ENCODE peak calls at places on chromosomes 4 and X, in nine cellular contexts. U is fibroblast of pulmonary artery; S is activated CD4-positive, alpha-beta T cell treated with anti-CD3 and anti-CD28 coated beads, Interleukin-2, amount 50 U/mL, for 4 hours; M is endothelial cell; T is substantia nigra; Z is NCI-H1092; E is T-helper 2 cell; H is stimulated activated CD4-positive, alpha-beta T cell treated with anti-CD3 and anti-CD28 coated beads, Interleukin-1b, Interleukin-23, amount 100 ng/mL, for 1 hour; I is HFFc6. K is an unnamed sample.

GRCh38 chr4:144709793-144710525 is 64.0 kb downstream of the HHIP start:
- DNase-seq in M (no peak), S (no peak), E (no peak), T (peak), H (no peak), Z (no peak), I (peak), U (peak), K (no peak)

GRCh38 chrX:40975951-40976350 is 109.3 kb upstream of the USP9X start:
- DNase-seq in E (no peak), U (no peak), H (no peak), I (no peak), S (no peak), Z (no peak), M (no peak), T (no peak), K (no peak)

GRCh38 chr4:23934915-23935314 is 45.1 kb upstream of the PPARGC1A start:
- DNase-seq in H (no peak), E (no peak), M (no peak), T (no peak), Z (no peak), I (no peak), S (no peak), U (peak), K (peak)

GRCh38 chr4:2907706-2908293 is 55.4 kb downstream of the NOP14 start:
- DNase-seq in M (no peak), H (no peak), T (no peak), E (no peak), S (no peak), I (no peak), Z (no peak), U (no peak), K (no peak)

GRCh38 chr4:7811536-7812190 is 128.0 kb downstream of the AFAP1 start:
- DNase-seq in E (no peak), H (no peak), M (no peak), I (no peak), T (no peak), S (no peak), U (peak), Z (no peak), K (peak)

GRCh38 chrX:7132335-7133035 is 15.0 kb upstream of the STS start:
- DNase-seq in Z (no peak), H (no peak), U (peak), S (no peak), E (no peak), T (peak), M (peak), I (peak), K (no peak)

GRCh38 chr4:15005474-15006115 is 3.3 kb downstream of the CPEB2 start:
- DNase-seq in T (no peak), M (no peak), E (no peak), S (no peak), I (no peak), H (no peak), Z (no peak), U (no peak), K (no peak)

GRCh38 chrX:18833071-18833731 is 125.8 kb downstream of the PPEF1 start:
- DNase-seq in M (no peak), H (no peak), T (no peak), E (no peak), Z (peak), I (no peak), S (no peak), U (peak), K (peak)

GRCh38 chr4:165326831-165327210 is 648 bp upstream of the MSMO1 start:
- DNase-seq in E (no peak), T (peak), M (no peak), Z (no peak), H (no peak), I (no peak), U (peak), S (no peak), K (no peak)

GRCh38 chr4:148441624-148441985 is 609 bp downstream of the NR3C2 start:
- DNase-seq in T (no peak), M (no peak), E (no peak), U (no peak), S (no peak), H (no peak), I (no peak), Z (no peak), K (no peak)

GRCh38 chr4:54234497-54235205 is 5.6 kb downstream of the PDGFRA start:
- DNase-seq in Z (no peak), U (peak), E (no peak), S (no peak), M (no peak), T (no peak), H (no peak), I (no peak), K (no peak)

GRCh38 chr4:87317527-87317926 is 5.2 kb downstream of the HSD17B13 start:
- DNase-seq in E (no peak), T (no peak), M (no peak), S (no peak), H (no peak), I (no peak), U (peak), Z (no peak), K (no peak)

GRCh38 chr4:25358515-25359275 is 18.4 kb upstream of the ANAPC4 start:
- DNase-seq in E (no peak), U (no peak), S (no peak), Z (no peak), H (no peak), I (no peak), M (no peak), T (no peak), K (no peak)

GRCh38 chr4:38928886-38929285 is 61.3 kb downstream of the FAM114A1 start:
- DNase-seq in S (no peak), T (no peak), I (no peak), H (no peak), U (no peak), E (no peak), Z (no peak), M (no peak), K (no peak)

GRCh38 chrX:40996886-40997530 is 88.2 kb upstream of the USP9X start:
- DNase-seq in E (no peak), M (no peak), Z (no peak), T (no peak), H (no peak), I (peak), U (peak), S (no peak), K (peak)

GRCh38 chr4:166482755-166483154 is 609.7 kb downstream of the TLL1 start:
- DNase-seq in Z (no peak), U (peak), E (no peak), S (no peak), H (no peak), M (no peak), T (no peak), I (no peak), K (no peak)

GRCh38 chr4:123600921-123601904 is 204.6 kb downstream of the SPRY1 start:
- DNase-seq in U (no peak), E (no peak), T (no peak), M (no peak), S (no peak), H (no peak), I (no peak), Z (no peak), K (no peak)

GRCh38 chr4:169208516-169208915 is 62.2 kb downstream of the SH3RF1 start:
- DNase-seq in I (peak), E (no peak), M (no peak), H (no peak), Z (no peak), S (no peak), T (no peak), U (no peak), K (no peak)

GRCh38 chrX:27751976-27752375 is 55.8 kb upstream of the MAGEB10 start:
- DNase-seq in E (no peak), M (no peak), T (no peak), S (no peak), H (no peak), I (no peak), U (peak), Z (no peak), K (no peak)

K was measured in AG09319.